ENCODE peak calls at places on chromosome 21, in four cellular contexts. B, E, U and V are unnamed samples.

GRCh38 chr21:42463861-42464515 is 32.0 kb downstream of the RSPH1 start:
- DNase-seq in U (peak; percentile 57), E (peak; percentile 13), B (peak; percentile 66), V (peak; percentile 55)

GRCh38 chr21:41956926-41957729 is 3.3 kb upstream of the C2CD2 start:
- DNase-seq in E (peak; percentile 50), B (peak; percentile 85), U (peak; percentile 54), V (peak; percentile 63)

GRCh38 chr21:21751286-21751685 is 753.1 kb downstream of the NCAM2 start:
- DNase-seq in E (no peak), U (no peak), B (peak; percentile 39), V (peak; percentile 1)

GRCh38 chr21:22904385-22904784 is 1906.2 kb downstream of the NCAM2 start:
- DNase-seq in B (no peak), E (no peak), U (no peak), V (no peak)

GRCh38 chr21:42156690-42157605 is 62.0 kb upstream of the ABCG1 start:
- DNase-seq in B (peak; percentile 32), U (peak; percentile 38), E (no peak), V (peak; percentile 64)

GRCh38 chr21:42542596-42542995 is 28.9 kb downstream of the SLC37A1 start:
- DNase-seq in E (no peak), U (no peak), B (no peak), V (no peak)

GRCh38 chr21:41953249-41953830 is 478 bp downstream of the C2CD2 start:
- DNase-seq in B (no peak), U (no peak), E (no peak), V (no peak)

GRCh38 chr21:45992311-45993209 is 11.0 kb downstream of the COL6A1 start:
- DNase-seq in B (no peak), E (no peak), U (no peak), V (no peak)

GRCh38 chr21:44958471-44959191 is 18.8 kb downstream of the SLX9 start:
- DNase-seq in B (peak; percentile 89), E (no peak), U (peak; percentile 96), V (no peak)

GRCh38 chr21:45504021-45504515 is 38.2 kb downstream of the SLC19A1 start:
- DNase-seq in U (no peak), B (no peak), E (no peak), V (no peak)

GRCh38 chr21:18384771-18385170 is 18.8 kb downstream of the TMPRSS15 start:
- DNase-seq in E (no peak), U (no peak), B (peak; percentile 6), V (peak; percentile 6)

GRCh38 chr21:41071410-41071809 is 96.5 kb upstream of the BACE2 start:
- DNase-seq in U (no peak), B (no peak), E (no peak), V (no peak)

GRCh38 chr21:31117046-31117916 is 79.0 kb upstream of the KRTAP19-8 start:
- DNase-seq in B (peak; percentile 81), E (peak; percentile 24), U (peak; percentile 67), V (peak; percentile 90)

GRCh38 chr21:34336756-34337391 is 26.9 kb upstream of the KCNE2 start:
- DNase-seq in U (peak; percentile 68), E (peak; percentile 65), B (peak; percentile 72), V (peak; percentile 45)

DNA sequence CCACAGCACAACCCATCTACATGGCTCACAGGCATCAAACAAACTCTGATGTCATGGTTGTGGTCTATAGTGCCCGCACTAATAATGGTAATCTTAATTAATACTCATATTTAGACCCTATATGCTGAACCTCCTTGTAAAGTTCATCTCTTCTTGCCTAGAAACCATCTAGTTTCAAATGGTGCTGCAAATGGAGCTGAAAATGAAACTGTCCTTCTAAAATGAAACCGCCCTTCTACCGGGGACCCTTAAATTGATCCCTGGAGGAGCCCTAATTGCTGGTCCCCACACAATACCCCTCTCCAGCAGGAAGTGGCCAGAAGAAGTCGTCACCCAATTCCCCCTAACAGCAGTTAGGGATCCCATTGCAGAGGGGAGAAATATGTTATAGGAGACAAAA is 612.6 kb downstream of the MRPL39 start:
- DNase-seq in B (no peak), U (no peak), E (no peak), V (no peak)
- H3K4me3 ChIP-seq in B (no peak overlapping the region), U (no peak overlapping the region), E (no peak overlapping the region), V (no peak overlapping the region)

DNA sequence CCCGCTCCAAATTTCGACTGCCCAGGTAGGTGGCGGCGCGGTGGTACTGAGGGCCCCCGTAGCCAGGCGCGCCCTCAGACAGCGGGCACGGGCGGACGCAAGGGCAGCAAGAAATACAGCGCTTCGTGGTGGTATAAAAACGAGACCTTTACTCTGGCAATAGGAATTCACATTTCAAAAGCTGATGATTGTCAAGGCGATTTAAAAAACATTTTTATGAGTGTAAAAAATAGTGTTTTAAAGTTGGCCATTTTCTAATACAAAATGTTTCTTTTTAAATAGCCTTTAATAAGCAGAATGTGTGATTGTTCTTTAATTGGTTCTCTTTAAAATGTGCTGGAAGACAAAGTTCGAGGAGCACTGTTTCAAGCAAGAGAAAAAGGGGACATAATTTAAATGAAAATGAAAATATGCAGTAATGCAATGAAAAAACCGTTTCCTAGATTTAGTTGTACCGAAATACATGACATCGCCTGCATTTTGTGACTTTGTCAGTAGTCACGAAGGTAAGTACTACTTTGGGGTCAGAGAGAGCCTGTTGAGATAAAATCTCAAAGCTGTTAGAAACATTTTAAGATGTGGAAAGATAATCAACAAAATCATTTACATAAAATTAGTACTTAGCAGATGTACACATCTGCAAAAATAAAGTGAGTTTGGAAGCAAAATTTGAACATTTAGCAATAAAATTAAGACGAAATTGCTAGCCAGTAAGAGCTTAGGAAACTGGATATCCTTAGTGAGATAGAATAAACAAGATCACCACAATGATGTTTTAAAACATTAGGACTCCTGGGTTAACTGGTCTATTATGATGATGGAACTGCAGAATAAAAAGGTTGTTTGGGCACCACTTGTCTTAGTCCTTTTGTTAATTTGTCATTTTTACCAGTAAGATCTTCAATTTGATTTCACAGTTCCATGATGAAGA is 1.1 kb upstream of the PSMG1 start:
- DNase-seq in B (peak; percentile 22), U (no peak), E (no peak), V (no peak)
- TF ChIP-seq CTCF in B (no peak), U (no peak), E (no peak), V (no peak)

GRCh38 chr21:27741736-27742135 is 774.8 kb upstream of the ADAMTS5 start:
- DNase-seq in B (peak; percentile 52), U (peak; percentile 81), E (no peak), V (no peak)
- H3K4me3 ChIP-seq in B (no peak overlapping the region), U (no peak overlapping the region), E (no peak overlapping the region), V (no peak overlapping the region)

DNA sequence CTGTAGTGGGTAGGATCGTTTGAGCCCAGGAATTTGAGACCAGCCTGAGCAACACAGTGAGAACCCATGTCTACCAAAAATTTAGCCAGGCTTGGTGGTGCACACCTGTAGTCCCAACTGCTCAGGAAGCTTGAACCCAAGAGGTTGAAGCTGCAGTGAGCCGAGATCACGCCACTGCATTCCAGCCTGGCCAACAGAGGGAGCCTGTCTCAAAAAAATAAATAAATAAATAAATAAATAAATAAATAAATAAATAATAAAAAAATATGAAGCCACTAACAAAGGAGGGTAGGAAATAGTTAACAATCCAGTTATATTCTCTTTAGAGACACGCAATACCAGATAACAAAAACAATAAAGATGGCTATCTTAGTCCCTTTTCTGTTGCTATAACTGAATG is 11.9 kb upstream of the CBR3 start:
- DNase-seq in U (peak; percentile 22), E (no peak), B (peak; percentile 34), V (no peak)
- TF ChIP-seq CTCF in U (peak; percentile 47), E (peak; percentile 29), B (peak; percentile 52), V (peak; percentile 55)

DNA sequence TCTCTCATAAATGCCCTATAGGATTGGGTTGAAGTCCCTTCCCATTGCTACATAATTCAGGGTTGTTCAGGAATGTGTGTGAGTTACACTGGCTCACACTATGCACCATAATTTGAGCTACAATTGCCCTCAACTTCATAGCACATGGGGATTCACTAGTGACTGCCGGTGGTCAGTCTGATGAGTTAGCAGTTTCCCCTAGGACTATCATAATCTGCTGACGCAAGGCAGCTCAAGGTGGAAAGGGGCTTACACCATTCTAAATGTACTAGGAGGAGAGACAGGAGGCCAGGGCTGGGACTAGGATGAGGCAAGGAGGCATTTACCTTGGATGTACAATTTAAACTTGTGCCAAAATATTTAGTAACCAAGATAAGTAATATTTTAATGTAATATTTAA is 224.7 kb downstream of the GRIK1 start:
- DNase-seq in E (no peak), B (no peak), U (no peak), V (no peak)
- H3K4me3 ChIP-seq in E (no peak overlapping the region), B (no peak overlapping the region), U (no peak overlapping the region), V (no peak overlapping the region)

GRCh38 chr21:32843561-32843960 is 72.0 kb upstream of the PAXBP1 start:
- DNase-seq in U (no peak), B (no peak), E (no peak), V (no peak)

GRCh38 chr21:32844076-32844475 is 72.5 kb upstream of the PAXBP1 start:
- DNase-seq in U (no peak), B (no peak), E (no peak), V (no peak)

GRCh38 chr21:32844653-32845443 is 73.3 kb upstream of the PAXBP1 start:
- DNase-seq in B (peak; percentile 92), E (no peak), U (peak; percentile 70), V (peak; percentile 86)
- TF ChIP-seq CTCF in B (no peak), E (no peak), U (peak; percentile 11), V (no peak)